ENCODE peak calls at places on chromosomes 7 and 10, in five cellular contexts. One of them, this sample, is unnamed.

GRCh38 chr7:136076954-136077353 is 99.8 kb upstream of the MTPN start:
- DNase-seq in CD8-positive, alpha-beta T cell: no peak
- DNase-seq in astrocyte: no peak
- DNase-seq in colonic mucosa: no peak
- DNase-seq in HCT116: no peak
- DNase-seq in this sample: no peak

GRCh38 chr7:105802611-105803520 is 73.5 kb downstream of the ATXN7L1 start:
- DNase-seq in astrocyte: no peak
- DNase-seq in colonic mucosa: no peak
- DNase-seq in HCT116: no peak
- DNase-seq in CD8-positive, alpha-beta T cell: no peak
- DNase-seq in this sample: peak

GRCh38 chr10:94150541-94151184 is 156.9 kb downstream of the PLCE1 start:
- DNase-seq in astrocyte: no peak
- DNase-seq in CD8-positive, alpha-beta T cell: no peak
- DNase-seq in colonic mucosa: no peak
- DNase-seq in HCT116: no peak
- DNase-seq in this sample: no peak

GRCh38 chr10:48579251-48579960 is 25.5 kb downstream of the ARHGAP22 start:
- DNase-seq in astrocyte: peak
- DNase-seq in colonic mucosa: no peak
- DNase-seq in HCT116: no peak
- DNase-seq in CD8-positive, alpha-beta T cell: no peak
- DNase-seq in this sample: peak

GRCh38 chr10:68586622-68587325 is 26.6 kb downstream of the TET1 start:
- DNase-seq in colonic mucosa: no peak
- DNase-seq in CD8-positive, alpha-beta T cell: no peak
- DNase-seq in HCT116: no peak
- DNase-seq in astrocyte: no peak
- DNase-seq in this sample: no peak

GRCh38 chr10:35781643-35782035 is 139.5 kb upstream of the FZD8 start:
- DNase-seq in astrocyte: no peak
- DNase-seq in CD8-positive, alpha-beta T cell: no peak
- DNase-seq in colonic mucosa: no peak
- DNase-seq in HCT116: no peak
- DNase-seq in this sample: peak

GRCh38 chr7:100485514-100485913 is 1.8 kb downstream of the NYAP1 start:
- DNase-seq in colonic mucosa: no peak
- DNase-seq in CD8-positive, alpha-beta T cell: no peak
- DNase-seq in HCT116: no peak
- DNase-seq in astrocyte: no peak
- DNase-seq in this sample: no peak

GRCh38 chr10:127349737-127350136 is 153.3 kb upstream of the INSYN2A start:
- DNase-seq in astrocyte: no peak
- DNase-seq in CD8-positive, alpha-beta T cell: no peak
- DNase-seq in HCT116: no peak
- DNase-seq in colonic mucosa: no peak
- DNase-seq in this sample: peak

GRCh38 chr10:95209509-95210127 is 15.6 kb downstream of the ACSM6 start:
- DNase-seq in astrocyte: no peak
- DNase-seq in HCT116: no peak
- DNase-seq in CD8-positive, alpha-beta T cell: no peak
- DNase-seq in colonic mucosa: no peak
- DNase-seq in this sample: no peak

GRCh38 chr10:13382759-13383753 is 35.0 kb upstream of the SEPHS1 start:
- DNase-seq in astrocyte: no peak
- DNase-seq in CD8-positive, alpha-beta T cell: no peak
- DNase-seq in HCT116: no peak
- DNase-seq in colonic mucosa: peak
- DNase-seq in this sample: no peak

GRCh38 chr7:30510124-30511074 is 5.8 kb upstream of the GGCT start:
- DNase-seq in CD8-positive, alpha-beta T cell: no peak
- DNase-seq in HCT116: peak
- DNase-seq in astrocyte: peak
- DNase-seq in colonic mucosa: peak
- DNase-seq in this sample: peak

GRCh38 chr10:48976208-48976607 is 36.6 kb upstream of the LRRC18 start:
- DNase-seq in astrocyte: no peak
- DNase-seq in colonic mucosa: no peak
- DNase-seq in CD8-positive, alpha-beta T cell: no peak
- DNase-seq in HCT116: peak
- DNase-seq in this sample: peak

GRCh38 chr7:66013938-66014337 is 31.9 kb upstream of the GUSB start:
- DNase-seq in HCT116: peak
- DNase-seq in colonic mucosa: no peak
- DNase-seq in astrocyte: peak
- DNase-seq in CD8-positive, alpha-beta T cell: no peak
- DNase-seq in this sample: peak

GRCh38 chr10:58457761-58458616 is 54.7 kb upstream of the BICC1 start:
- DNase-seq in colonic mucosa: peak
- DNase-seq in CD8-positive, alpha-beta T cell: no peak
- DNase-seq in astrocyte: peak
- DNase-seq in HCT116: no peak
- DNase-seq in this sample: peak

GRCh38 chr10:114518401-114519305 is 114.4 kb upstream of the AFAP1L2 start:
- DNase-seq in CD8-positive, alpha-beta T cell: no peak
- DNase-seq in HCT116: no peak
- DNase-seq in astrocyte: no peak
- DNase-seq in colonic mucosa: no peak
- DNase-seq in this sample: no peak

GRCh38 chr10:105029285-105029684 is 388.2 kb downstream of the SORCS3 start:
- DNase-seq in CD8-positive, alpha-beta T cell: no peak
- DNase-seq in colonic mucosa: no peak
- DNase-seq in astrocyte: no peak
- DNase-seq in HCT116: no peak
- DNase-seq in this sample: no peak

GRCh38 chr10:70982443-70982842 is 94.1 kb upstream of the PCBD1 start:
- DNase-seq in CD8-positive, alpha-beta T cell: no peak
- DNase-seq in astrocyte: no peak
- DNase-seq in colonic mucosa: no peak
- DNase-seq in HCT116: no peak
- DNase-seq in this sample: no peak

GRCh38 chr10:100744136-100744979 is 1.0 kb upstream of the PAX2 start:
- DNase-seq in HCT116: no peak
- DNase-seq in astrocyte: no peak
- DNase-seq in colonic mucosa: no peak
- DNase-seq in CD8-positive, alpha-beta T cell: no peak
- DNase-seq in this sample: no peak

GRCh38 chr7:92768501-92769360 is 67.6 kb downstream of the CDK6 start:
- DNase-seq in colonic mucosa: no peak
- DNase-seq in CD8-positive, alpha-beta T cell: no peak
- DNase-seq in HCT116: no peak
- DNase-seq in astrocyte: no peak
- DNase-seq in this sample: peak

GRCh38 chr7:100437150-100438100 is 1.1 kb upstream of the PPP1R35 start:
- DNase-seq in CD8-positive, alpha-beta T cell: no peak
- DNase-seq in colonic mucosa: no peak
- DNase-seq in astrocyte: no peak
- DNase-seq in HCT116: no peak
- DNase-seq in this sample: no peak

GRCh38 chr10:84214612-84215235 is 10.6 kb downstream of the LRIT2 start:
- DNase-seq in CD8-positive, alpha-beta T cell: no peak
- DNase-seq in HCT116: peak
- DNase-seq in colonic mucosa: peak
- DNase-seq in astrocyte: no peak
- DNase-seq in this sample: peak

GRCh38 chr10:86889997-86890396 is 67.4 kb downstream of the MMRN2 start:
- DNase-seq in astrocyte: no peak
- DNase-seq in colonic mucosa: no peak
- DNase-seq in HCT116: no peak
- DNase-seq in CD8-positive, alpha-beta T cell: no peak
- DNase-seq in this sample: no peak

GRCh38 chr7:81854518-81854917 is 84.7 kb upstream of the HGF start:
- DNase-seq in astrocyte: no peak
- DNase-seq in colonic mucosa: no peak
- DNase-seq in CD8-positive, alpha-beta T cell: no peak
- DNase-seq in HCT116: no peak
- DNase-seq in this sample: no peak

GRCh38 chr7:142478479-142479220 is 220.8 kb upstream of the PRSS58 start:
- DNase-seq in CD8-positive, alpha-beta T cell: no peak
- DNase-seq in HCT116: peak
- DNase-seq in colonic mucosa: peak
- DNase-seq in astrocyte: no peak
- DNase-seq in this sample: peak

GRCh38 chr7:142476077-142476476 is 218.2 kb upstream of the PRSS58 start:
- DNase-seq in colonic mucosa: no peak
- DNase-seq in HCT116: no peak
- DNase-seq in CD8-positive, alpha-beta T cell: no peak
- DNase-seq in astrocyte: peak
- DNase-seq in this sample: peak

GRCh38 chr7:142481548-142481947 is 223.7 kb upstream of the PRSS58 start:
- DNase-seq in HCT116: no peak
- DNase-seq in astrocyte: no peak
- DNase-seq in CD8-positive, alpha-beta T cell: no peak
- DNase-seq in colonic mucosa: no peak
- DNase-seq in this sample: peak

GRCh38 chr7:142482899-142483658 is 225.2 kb upstream of the PRSS58 start:
- DNase-seq in HCT116: peak
- DNase-seq in colonic mucosa: peak
- DNase-seq in astrocyte: no peak
- DNase-seq in CD8-positive, alpha-beta T cell: peak
- DNase-seq in this sample: peak

GRCh38 chr7:142477079-142477651 is 219.3 kb upstream of the PRSS58 start:
- DNase-seq in astrocyte: peak
- DNase-seq in HCT116: no peak
- DNase-seq in CD8-positive, alpha-beta T cell: no peak
- DNase-seq in colonic mucosa: no peak
- DNase-seq in this sample: peak
- TF ChIP-seq CTCF in astrocyte: no peak
- TF ChIP-seq CTCF in HCT116: no peak
- TF ChIP-seq CTCF in CD8-positive, alpha-beta T cell: no peak
- TF ChIP-seq CTCF in colonic mucosa: no peak
- TF ChIP-seq CTCF in this sample: no peak

GRCh38 chr7:133408212-133408611 is 155.3 kb downstream of the EXOC4 start:
- DNase-seq in colonic mucosa: no peak
- DNase-seq in CD8-positive, alpha-beta T cell: no peak
- DNase-seq in astrocyte: no peak
- DNase-seq in HCT116: no peak
- DNase-seq in this sample: no peak
- H3K4me3 ChIP-seq in colonic mucosa: no peak
- H3K4me3 ChIP-seq in CD8-positive, alpha-beta T cell: no peak
- H3K4me3 ChIP-seq in astrocyte: no peak
- H3K4me3 ChIP-seq in HCT116: no peak
- H3K4me3 ChIP-seq in this sample: no peak

GRCh38 chr10:91335147-91335546 is 75.0 kb upstream of the HECTD2 start:
- DNase-seq in CD8-positive, alpha-beta T cell: no peak
- DNase-seq in astrocyte: no peak
- DNase-seq in HCT116: peak
- DNase-seq in colonic mucosa: no peak
- DNase-seq in this sample: no peak
- TF ChIP-seq CTCF in CD8-positive, alpha-beta T cell: no peak
- TF ChIP-seq CTCF in astrocyte: no peak
- TF ChIP-seq CTCF in HCT116: no peak
- TF ChIP-seq CTCF in colonic mucosa: no peak
- TF ChIP-seq CTCF in this sample: no peak

GRCh38 chr7:1046722-1047679 is 2.7 kb downstream of the GPR146 start:
- DNase-seq in HCT116: no peak
- DNase-seq in CD8-positive, alpha-beta T cell: no peak
- DNase-seq in colonic mucosa: peak
- DNase-seq in astrocyte: no peak
- DNase-seq in this sample: no peak

GRCh38 chr7:1044189-1045037 is at the start of gene GPR146:
- DNase-seq in HCT116: peak
- DNase-seq in CD8-positive, alpha-beta T cell: peak
- DNase-seq in colonic mucosa: peak
- DNase-seq in astrocyte: peak
- DNase-seq in this sample: peak

GRCh38 chr7:1043552-1044188 is 676 bp upstream of the GPR146 start:
- DNase-seq in colonic mucosa: peak
- DNase-seq in CD8-positive, alpha-beta T cell: no peak
- DNase-seq in HCT116: no peak
- DNase-seq in astrocyte: no peak
- DNase-seq in this sample: peak

GRCh38 chr7:1045038-1045726 is 836 bp downstream of the GPR146 start:
- DNase-seq in HCT116: no peak
- DNase-seq in astrocyte: no peak
- DNase-seq in colonic mucosa: no peak
- DNase-seq in CD8-positive, alpha-beta T cell: no peak
- DNase-seq in this sample: no peak

GRCh38 chr7:1045727-1046063 is 1.3 kb downstream of the GPR146 start:
- DNase-seq in HCT116: no peak
- DNase-seq in CD8-positive, alpha-beta T cell: no peak
- DNase-seq in astrocyte: no peak
- DNase-seq in colonic mucosa: no peak
- DNase-seq in this sample: no peak
- H3K4me3 ChIP-seq in HCT116: no peak
- H3K4me3 ChIP-seq in CD8-positive, alpha-beta T cell: no peak
- H3K4me3 ChIP-seq in astrocyte: no peak
- H3K4me3 ChIP-seq in colonic mucosa: no peak
- H3K4me3 ChIP-seq in this sample: no peak

DNA sequence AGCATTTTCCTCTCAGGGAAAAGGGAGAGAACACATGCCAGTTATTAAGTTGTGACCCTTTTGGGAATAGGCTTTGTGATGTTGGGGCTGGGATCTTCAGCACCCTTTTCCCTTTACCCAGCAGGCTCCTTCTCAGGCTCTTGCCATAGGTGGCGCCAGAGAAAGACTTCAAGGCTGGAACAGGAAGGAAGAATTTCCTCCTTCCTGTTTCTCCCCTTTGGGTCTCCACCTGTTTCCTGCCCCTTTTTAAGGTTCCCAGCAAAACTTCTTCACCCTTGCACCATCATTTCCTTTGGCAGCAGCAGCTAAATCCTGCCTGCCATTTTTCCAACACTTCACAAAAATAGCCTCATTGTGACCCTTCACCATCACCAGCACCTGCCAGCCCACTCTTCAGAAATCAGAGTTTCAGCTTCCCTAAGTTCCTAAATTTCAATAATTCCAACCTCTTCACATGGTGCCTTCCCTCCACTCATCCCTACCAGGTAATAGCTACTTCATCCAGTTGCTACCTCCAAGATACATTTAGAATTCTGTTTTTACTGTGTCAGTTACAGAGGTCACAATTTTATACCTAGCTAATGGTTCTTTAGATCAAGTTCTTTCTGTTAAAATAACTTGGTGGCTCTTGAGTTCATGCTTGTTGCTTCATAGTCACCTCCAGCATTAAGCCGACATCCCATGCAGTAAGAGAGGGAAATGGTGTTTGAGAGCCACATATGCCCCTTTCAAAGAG is 22.4 kb upstream of the FOXK1 start:
- DNase-seq in colonic mucosa: no peak
- DNase-seq in HCT116: peak
- DNase-seq in CD8-positive, alpha-beta T cell: no peak
- DNase-seq in astrocyte: no peak
- DNase-seq in this sample: no peak
- TF ChIP-seq CTCF in colonic mucosa: no peak
- TF ChIP-seq CTCF in HCT116: peak
- TF ChIP-seq CTCF in CD8-positive, alpha-beta T cell: no peak
- TF ChIP-seq CTCF in astrocyte: no peak
- TF ChIP-seq CTCF in this sample: peak

This sample was measured in choroid plexus epithelial cell.